ENCODE peak calls at places on chromosomes 4 and X, in nine cellular contexts. Q is HEK293T, Y is germinal center, N is mesothelial cell of epicardium, C is WTC11, A is T-helper 2 cell, O is pulmonary artery endothelial cell, X is lower leg skin, R is H9. I is an unnamed sample.

GRCh38 chr4:8556341-8557150 is 23.6 kb upstream of the GPR78 start:
- DNase-seq in Y (no peak), N (no peak), C (no peak), X (no peak), O (no peak), R (no peak), Q (no peak), A (no peak), I (no peak)

GRCh38 chr4:182560358-182560757 is 317.2 kb downstream of the TENM3 start:
- DNase-seq in X (no peak), Q (no peak), A (no peak), N (no peak), Y (no peak), C (peak; percentile 72), R (peak; percentile 88), O (no peak), I (no peak)

GRCh38 chr4:93178279-93178678 is 650.3 kb upstream of the ATOH1 start:
- DNase-seq in X (no peak), R (no peak), N (no peak), C (no peak), Q (no peak), O (no peak), Y (no peak), A (no peak), I (no peak)

GRCh38 chr4:23023121-23023520 is 330.4 kb downstream of the GBA3 start:
- DNase-seq in X (no peak), C (no peak), Y (no peak), N (no peak), A (no peak), R (no peak), Q (no peak), O (no peak), I (no peak)

GRCh38 chrX:18887177-18887820 is 96.6 kb downstream of the PHKA2 start:
- DNase-seq in C (no peak), O (no peak), N (no peak), Q (no peak), X (no peak), R (no peak), A (no peak), Y (no peak), I (peak; percentile 34)

GRCh38 chr4:85486425-85487101 is 11.6 kb downstream of the ARHGAP24 start:
- DNase-seq in Q (no peak), X (no peak), C (no peak), R (no peak), N (no peak), Y (no peak), A (peak; percentile 1), O (no peak), I (no peak)

GRCh38 chrX:9635805-9636204 is 129.8 kb downstream of the GPR143 start:
- DNase-seq in R (no peak), C (no peak), X (no peak), N (no peak), Y (no peak), A (no peak), O (no peak), Q (no peak), I (no peak)

GRCh38 chr4:26076000-26076587 is 162.1 kb downstream of the SMIM20 start:
- DNase-seq in O (no peak), R (no peak), Q (no peak), A (peak; percentile 94), N (no peak), C (no peak), Y (no peak), X (no peak), I (no peak)

GRCh38 chr4:38204317-38205060 is 244.3 kb downstream of the PTTG2 start:
- DNase-seq in X (no peak), A (no peak), O (no peak), C (no peak), Q (no peak), N (no peak), R (no peak), Y (no peak), I (no peak)

GRCh38 chr4:22389240-22389871 is 126.5 kb downstream of the ADGRA3 start:
- DNase-seq in O (peak; percentile 60), Q (peak; percentile 30), R (peak; percentile 63), X (no peak), Y (peak; percentile 18), A (peak; percentile 68), C (peak; percentile 57), N (peak; percentile 50), I (peak; percentile 45)

GRCh38 chrX:42967681-42968080 is 189.7 kb upstream of the PPP1R2C start:
- DNase-seq in R (no peak), O (no peak), N (no peak), Q (no peak), C (no peak), X (no peak), A (no peak), Y (no peak), I (no peak)

GRCh38 chr4:26204911-26205368 is 115.9 kb upstream of the RBPJ start:
- DNase-seq in A (no peak), R (no peak), C (peak; percentile 22), X (no peak), Y (no peak), O (no peak), N (no peak), Q (no peak), I (peak; percentile 46)

GRCh38 chr4:113540859-113541258 is 220.7 kb downstream of the CAMK2D start:
- DNase-seq in O (peak; percentile 20), N (no peak), C (no peak), Q (no peak), R (no peak), Y (no peak), A (peak; percentile 22), X (no peak), I (no peak)

I was measured in stomach.